ENCODE peak calls at places on chromosomes 2 and 18, in ten cellular contexts. P is transverse colon; H is effector memory CD4-positive, alpha-beta T cell; D is right cardiac atrium; B is left ventricle myocardium inferior; J is NB4; O is HCT116; T is PC-9; R is colonic mucosa; E is heart left ventricle. Y is an unnamed sample.

GRCh38 chr2:225013432-225014048 is 28.7 kb downstream of the DOCK10 start:
- DNase-seq in P (no peak), H (no peak), D (no peak), B (no peak), J (no peak), O (no peak), T (no peak), R (no peak), E (no peak), Y (no peak)

GRCh38 chr2:66929632-66930385 is 467.3 kb upstream of the ETAA1 start:
- DNase-seq in P (peak), H (no peak), D (peak), B (peak), J (no peak), O (no peak), T (peak), R (peak), E (peak), Y (peak)

GRCh38 chr2:226583715-226584114 is 215.9 kb downstream of the IRS1 start:
- DNase-seq in P (no peak), H (no peak), D (no peak), B (no peak), J (no peak), O (peak), T (no peak), R (no peak), E (no peak), Y (peak)

GRCh38 chr2:222609391-222609790 is 46.5 kb downstream of the FARSB start:
- DNase-seq in P (no peak), H (no peak), D (no peak), B (no peak), J (peak), O (no peak), T (no peak), R (no peak), E (no peak), Y (no peak)

GRCh38 chr2:21024722-21025389 is 19.0 kb downstream of the APOB start:
- DNase-seq in P (no peak), H (no peak), D (no peak), B (no peak), J (no peak), O (no peak), T (no peak), R (no peak), E (no peak), Y (no peak)

GRCh38 chr2:133424876-133425275 is 143.4 kb downstream of the NCKAP5 start:
- DNase-seq in P (no peak), H (no peak), D (no peak), B (no peak), J (no peak), O (no peak), T (no peak), R (no peak), E (no peak), Y (no peak)

GRCh38 chr18:60198063-60198462 is 174.5 kb downstream of the MC4R start:
- DNase-seq in P (no peak), H (no peak), D (no peak), B (no peak), J (no peak), O (no peak), T (no peak), R (no peak), E (no peak), Y (no peak)

GRCh38 chr2:127560201-127560928 is 24.9 kb downstream of the MYO7B start:
- DNase-seq in P (no peak), H (no peak), D (no peak), B (no peak), J (no peak), O (no peak), T (no peak), R (no peak), E (peak), Y (no peak)

GRCh38 chr2:212073360-212073759 is 465.2 kb downstream of the ERBB4 start:
- DNase-seq in P (no peak), H (no peak), D (no peak), B (no peak), J (no peak), O (no peak), T (no peak), R (no peak), E (no peak), Y (no peak)

GRCh38 chr2:95345415-95346235 is 48.5 kb downstream of the KCNIP3 start:
- DNase-seq in P (peak), H (peak), D (peak), B (peak), J (peak), O (peak), T (peak), R (peak), E (peak), Y (peak)

GRCh38 chr2:74188018-74188601 is 9.4 kb upstream of the MOB1A start:
- DNase-seq in P (no peak), H (no peak), D (no peak), B (no peak), J (no peak), O (peak), T (peak), R (no peak), E (no peak), Y (no peak)

GRCh38 chr2:100211517-100211916 is 69.1 kb upstream of the AFF3 start:
- DNase-seq in P (no peak), H (no peak), D (no peak), B (no peak), J (peak), O (no peak), T (no peak), R (no peak), E (no peak), Y (no peak)

GRCh38 chr2:53949457-53949856 is 21.3 kb downstream of the PSME4 start:
- DNase-seq in P (no peak), H (no peak), D (no peak), B (no peak), J (no peak), O (no peak), T (no peak), R (no peak), E (no peak), Y (no peak)

GRCh38 chr2:42827647-42828486 is 35.5 kb upstream of the HAAO start:
- DNase-seq in P (peak), H (peak), D (peak), B (peak), J (peak), O (peak), T (peak), R (peak), E (peak), Y (no peak)

DNA sequence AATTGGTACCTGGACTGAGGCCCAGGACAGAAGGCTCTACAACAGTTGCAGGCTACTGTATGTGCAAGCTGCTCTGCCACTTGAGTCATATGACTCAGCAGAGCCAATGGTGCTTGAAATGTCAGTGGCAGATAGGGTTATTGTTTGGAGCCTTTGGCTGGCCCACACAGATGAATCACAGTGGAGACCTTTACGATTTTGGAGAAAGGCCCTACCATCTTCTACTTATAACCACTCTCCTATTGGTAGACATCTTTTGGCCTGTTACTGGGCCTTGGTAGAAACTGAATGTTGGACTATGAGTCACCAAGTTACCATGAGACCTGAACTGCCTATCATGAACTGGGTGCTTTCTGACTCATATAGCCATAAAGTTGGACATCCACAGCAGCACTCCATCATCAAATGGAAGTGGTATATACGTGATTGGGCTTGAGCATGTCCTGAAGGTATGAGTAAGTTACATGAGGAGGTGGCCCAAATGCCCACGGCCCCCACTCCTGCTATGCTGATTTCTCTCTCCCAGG is 88.9 kb upstream of the NRXN1 start:
- DNase-seq in P (no peak), H (no peak), D (no peak), B (no peak), J (no peak), O (no peak), T (no peak), R (no peak), E (no peak), Y (no peak)
- H3K4me3 ChIP-seq in P (no peak), H (no peak), D (no peak), B (no peak), J (no peak), O (no peak), T (no peak), R (no peak), E (no peak), Y (no peak)

GRCh38 chr2:146870691-146871090 is 974.1 kb upstream of the ACVR2A start:
- DNase-seq in P (no peak), H (no peak), D (no peak), B (no peak), J (no peak), O (no peak), T (no peak), R (no peak), E (no peak), Y (no peak)
- H3K4me3 ChIP-seq in P (no peak), H (no peak), D (no peak), B (no peak), J (no peak), O (no peak), T (no peak), R (no peak), E (no peak), Y (no peak)

GRCh38 chr2:229596796-229597195 is 117.6 kb downstream of the DNER start:
- DNase-seq in P (no peak), H (no peak), D (no peak), B (no peak), J (no peak), O (no peak), T (no peak), R (no peak), E (no peak), Y (no peak)

GRCh38 chr2:229598227-229598626 is 116.1 kb downstream of the DNER start:
- DNase-seq in P (no peak), H (no peak), D (no peak), B (no peak), J (no peak), O (no peak), T (no peak), R (no peak), E (no peak), Y (no peak)

GRCh38 chr2:229601396-229601795 is 113.0 kb downstream of the DNER start:
- DNase-seq in P (no peak), H (no peak), D (no peak), B (no peak), J (no peak), O (no peak), T (no peak), R (no peak), E (no peak), Y (no peak)

DNA sequence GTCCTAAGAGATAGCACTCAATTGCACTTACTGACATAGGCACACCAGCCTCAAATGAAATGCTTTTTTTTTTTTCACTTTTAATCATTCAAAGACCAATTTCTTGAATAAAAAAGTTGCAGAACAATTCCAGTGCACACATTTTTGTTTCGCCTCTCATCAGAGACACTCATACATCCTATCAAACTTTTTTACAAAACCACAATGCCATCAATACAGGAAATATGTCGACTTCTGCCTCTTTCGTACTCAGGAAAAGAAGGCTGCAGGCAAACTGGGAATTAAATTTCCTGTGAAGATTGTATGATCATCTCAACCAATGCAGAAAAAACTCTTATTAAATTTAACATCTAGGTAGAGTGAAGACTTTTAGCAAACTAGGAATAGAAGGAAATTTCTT is 112.4 kb downstream of the DNER start:
- DNase-seq in P (no peak), H (no peak), D (no peak), B (no peak), J (no peak), O (no peak), T (no peak), R (no peak), E (no peak), Y (no peak)
- H3K4me3 ChIP-seq in P (no peak), H (no peak), D (no peak), B (no peak), J (no peak), O (no peak), T (peak), R (no peak), E (no peak), Y (no peak)

GRCh38 chr2:2097549-2097948 is 233.5 kb downstream of the MYT1L start:
- DNase-seq in P (no peak), H (no peak), D (no peak), B (no peak), J (no peak), O (no peak), T (no peak), R (no peak), E (no peak), Y (no peak)

GRCh38 chr2:2096803-2097464 is 234.1 kb downstream of the MYT1L start:
- DNase-seq in P (no peak), H (no peak), D (no peak), B (no peak), J (no peak), O (no peak), T (no peak), R (no peak), E (no peak), Y (no peak)

GRCh38 chr2:2098458-2099167 is 232.5 kb downstream of the MYT1L start:
- DNase-seq in P (no peak), H (no peak), D (no peak), B (no peak), J (no peak), O (no peak), T (no peak), R (no peak), E (no peak), Y (no peak)

DNA sequence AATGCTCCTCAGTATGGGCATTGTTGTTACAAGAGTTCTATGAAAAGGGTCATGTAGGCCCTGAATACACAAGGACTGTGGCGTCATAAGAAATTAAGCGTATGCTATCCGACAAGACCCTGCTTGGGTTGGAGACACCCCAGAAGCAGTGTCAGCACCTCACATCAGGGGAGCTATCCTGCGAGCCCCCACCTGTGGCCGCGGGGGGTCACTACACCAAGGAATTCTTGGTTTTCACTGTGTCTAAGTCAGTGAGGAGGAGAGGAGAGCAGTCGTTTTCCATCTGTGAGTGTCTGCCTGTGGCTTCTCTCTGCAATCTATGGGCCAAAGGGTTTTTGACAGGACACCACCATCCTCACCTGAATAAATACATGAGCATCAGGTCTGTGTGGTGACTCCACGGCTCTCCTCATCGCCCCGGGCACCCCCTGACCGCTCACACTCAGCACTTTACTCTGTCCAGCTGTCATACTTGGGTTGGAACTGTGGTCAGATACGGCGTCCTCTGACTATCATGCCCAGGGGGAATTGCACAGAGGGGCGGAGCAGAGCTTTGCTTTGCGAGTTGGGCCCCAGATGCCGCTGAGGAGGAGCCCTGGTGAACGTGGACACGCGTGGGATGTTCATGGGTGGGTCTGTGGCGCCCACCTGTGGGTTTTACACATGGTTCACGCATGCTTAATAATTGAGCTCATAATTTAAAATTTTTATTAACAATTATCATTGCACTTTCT is 235.5 kb downstream of the MYT1L start:
- DNase-seq in P (no peak), H (no peak), D (no peak), B (no peak), J (no peak), O (no peak), T (no peak), R (no peak), E (no peak), Y (no peak)
- H3K4me3 ChIP-seq in P (no peak), H (no peak), D (no peak), B (no peak), J (no peak), O (no peak), T (no peak), R (no peak), E (no peak), Y (no peak)

GRCh38 chr2:240045098-240045497 is 8.2 kb downstream of the OR6B3 start:
- DNase-seq in P (no peak), H (no peak), D (no peak), B (no peak), J (no peak), O (no peak), T (no peak), R (no peak), E (no peak), Y (no peak)

GRCh38 chr2:240050278-240050677 is 3.0 kb downstream of the OR6B3 start:
- DNase-seq in P (no peak), H (no peak), D (no peak), B (no peak), J (no peak), O (no peak), T (no peak), R (no peak), E (no peak), Y (no peak)

GRCh38 chr2:240052524-240052923 is 797 bp downstream of the OR6B3 start:
- DNase-seq in P (no peak), H (no peak), D (no peak), B (no peak), J (no peak), O (no peak), T (no peak), R (no peak), E (no peak), Y (no peak)

GRCh38 chr2:240051697-240052096 is 1.6 kb downstream of the OR6B3 start:
- DNase-seq in P (no peak), H (no peak), D (no peak), B (no peak), J (no peak), O (no peak), T (no peak), R (no peak), E (no peak), Y (no peak)

GRCh38 chr2:240048237-240048636 is 5.1 kb downstream of the OR6B3 start:
- DNase-seq in P (no peak), H (no peak), D (no peak), B (no peak), J (no peak), O (no peak), T (no peak), R (no peak), E (no peak), Y (no peak)
- H3K4me3 ChIP-seq in P (no peak), H (no peak), D (no peak), B (no peak), J (no peak), O (no peak), T (no peak), R (no peak), E (no peak), Y (no peak)

GRCh38 chr18:79323471-79323870 is 72.3 kb upstream of the NFATC1 start:
- DNase-seq in P (no peak), H (no peak), D (no peak), B (no peak), J (no peak), O (no peak), T (no peak), R (no peak), E (no peak), Y (no peak)

GRCh38 chr18:79327199-79327545 is 68.6 kb upstream of the NFATC1 start:
- DNase-seq in P (no peak), H (no peak), D (no peak), B (no peak), J (no peak), O (no peak), T (no peak), R (no peak), E (no peak), Y (no peak)

GRCh38 chr18:79328917-79329316 is 66.8 kb upstream of the NFATC1 start:
- DNase-seq in P (no peak), H (no peak), D (no peak), B (no peak), J (no peak), O (no peak), T (no peak), R (no peak), E (no peak), Y (no peak)

GRCh38 chr18:79329786-79330185 is 65.9 kb upstream of the NFATC1 start:
- DNase-seq in P (no peak), H (no peak), D (no peak), B (no peak), J (no peak), O (no peak), T (no peak), R (no peak), E (no peak), Y (no peak)

DNA sequence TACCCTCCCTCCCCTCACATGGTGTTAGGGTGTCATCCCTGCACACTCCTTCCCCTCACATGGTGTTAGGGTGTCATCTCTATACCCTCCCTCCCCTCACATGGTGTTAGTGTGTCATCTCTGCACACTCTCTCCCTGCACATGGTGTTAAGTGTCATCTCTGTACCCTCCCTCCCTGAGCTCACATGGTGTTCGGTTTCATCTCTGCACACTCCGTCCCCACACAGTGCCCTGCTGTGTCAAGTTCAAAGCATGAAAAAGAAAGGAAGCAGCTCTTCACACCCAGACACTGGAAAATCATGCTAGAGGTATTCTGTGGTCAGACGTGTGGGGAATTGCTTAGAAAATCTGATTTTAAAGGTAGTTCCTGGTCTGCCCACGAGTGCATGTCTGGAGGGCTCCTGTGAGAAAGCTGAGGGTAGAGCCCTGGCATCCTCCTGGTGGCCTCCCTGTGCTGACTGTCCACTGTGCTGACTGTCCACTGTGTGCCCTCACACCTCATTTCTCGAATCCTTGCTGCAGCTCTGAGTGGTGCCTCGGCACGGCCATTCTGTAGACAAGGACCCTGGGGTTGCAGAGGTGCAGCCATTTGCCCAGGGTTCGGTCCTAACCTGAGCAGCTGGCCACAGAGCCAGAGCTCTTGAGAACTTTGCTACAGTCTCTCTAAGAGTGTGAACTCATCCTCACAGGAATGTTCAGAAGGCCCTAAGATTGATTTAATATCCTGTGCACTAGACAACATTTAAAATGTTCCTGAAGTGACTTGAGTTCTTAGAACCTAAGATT is 69.1 kb upstream of the NFATC1 start:
- DNase-seq in P (no peak), H (no peak), D (no peak), B (no peak), J (no peak), O (no peak), T (no peak), R (no peak), E (no peak), Y (peak)
- H3K4me3 ChIP-seq in P (no peak), H (no peak), D (no peak), B (no peak), J (no peak), O (no peak), T (no peak), R (no peak), E (no peak), Y (no peak)

Y was measured in skeletal muscle cell.